ENCODE peak calls at places on chromosomes 16 and 17, in four cellular contexts. One of them, this sample, is unnamed.

GRCh38 chr17:15123593-15124590 is 141.2 kb downstream of the PMP22 start:
- DNase-seq in HCT116: no peak
- DNase-seq in HepG2: no peak
- DNase-seq in K562: no peak
- DNase-seq in this sample: no peak

GRCh38 chr17:652310-652709 is 62.3 kb downstream of the VPS53 start:
- DNase-seq in HCT116: no peak
- DNase-seq in HepG2: no peak
- DNase-seq in K562: no peak
- DNase-seq in this sample: no peak

GRCh38 chr16:66872927-66873684 is 7.2 kb upstream of the PDP2 start:
- DNase-seq in HCT116: peak
- DNase-seq in HepG2: peak
- DNase-seq in K562: peak
- DNase-seq in this sample: peak

GRCh38 chr16:29789775-29790182 is 772 bp upstream of the KIF22 start:
- DNase-seq in HCT116: no peak
- DNase-seq in HepG2: no peak
- DNase-seq in K562: no peak
- DNase-seq in this sample: no peak

GRCh38 chr16:24851700-24852099 is 5.9 kb downstream of the SLC5A11 start:
- DNase-seq in HCT116: no peak
- DNase-seq in HepG2: no peak
- DNase-seq in K562: no peak
- DNase-seq in this sample: no peak

GRCh38 chr17:21072623-21073278 is 29.9 kb upstream of the USP22 start:
- DNase-seq in HCT116: no peak
- DNase-seq in HepG2: no peak
- DNase-seq in K562: no peak
- DNase-seq in this sample: no peak

GRCh38 chr17:10063730-10064221 is 134.6 kb downstream of the GAS7 start:
- DNase-seq in HCT116: no peak
- DNase-seq in HepG2: no peak
- DNase-seq in K562: no peak
- DNase-seq in this sample: no peak

GRCh38 chr17:18246880-18247612 is 11.5 kb downstream of the FLII start:
- DNase-seq in HCT116: no peak
- DNase-seq in HepG2: no peak
- DNase-seq in K562: peak
- DNase-seq in this sample: no peak

GRCh38 chr16:17835118-17835949 is 364.6 kb upstream of the XYLT1 start:
- DNase-seq in HCT116: no peak
- DNase-seq in HepG2: no peak
- DNase-seq in K562: no peak
- DNase-seq in this sample: no peak

DNA sequence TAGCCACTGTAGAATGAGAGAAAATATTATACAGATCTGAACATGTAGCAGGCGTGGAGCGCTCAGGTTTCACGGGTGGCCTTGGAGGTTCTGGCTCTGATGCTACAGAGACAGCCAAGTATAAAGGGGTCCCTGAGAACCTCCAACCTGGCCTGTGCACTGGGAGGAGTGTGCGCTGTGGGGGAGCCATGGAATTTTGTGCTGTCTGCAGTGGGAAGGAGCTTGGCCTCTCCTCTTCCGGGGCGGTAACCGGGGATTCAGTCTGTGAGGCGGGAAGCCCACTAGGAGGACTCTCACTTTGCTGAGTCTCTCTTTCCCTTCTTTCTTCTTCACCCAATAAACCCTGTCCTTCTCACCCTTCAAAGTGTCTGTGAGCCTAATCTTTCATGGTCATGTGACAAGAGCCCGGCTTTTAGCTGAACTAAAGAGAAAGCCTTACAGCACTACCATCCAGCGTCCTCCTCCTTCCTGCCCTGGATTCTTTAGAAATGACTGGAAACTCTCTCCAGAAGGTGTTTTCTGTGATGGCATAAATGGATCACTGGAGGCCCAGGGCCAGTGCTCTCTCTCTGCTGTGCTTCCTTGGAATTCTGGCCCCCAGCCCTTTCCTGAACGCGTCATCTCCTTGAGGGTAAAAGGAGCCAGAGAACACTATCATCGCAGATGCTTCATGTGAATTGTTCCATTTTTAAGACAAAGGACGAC is 232.1 kb upstream of the CACNG5 start:
- DNase-seq in HCT116: no peak
- DNase-seq in HepG2: no peak
- DNase-seq in K562: no peak
- DNase-seq in this sample: no peak
- H3K4me3 ChIP-seq in HCT116: no peak
- H3K4me3 ChIP-seq in HepG2: no peak
- H3K4me3 ChIP-seq in K562: no peak
- H3K4me3 ChIP-seq in this sample: no peak

GRCh38 chr17:33564146-33564545 is 271.1 kb upstream of the ASIC2 start:
- DNase-seq in HCT116: no peak
- DNase-seq in HepG2: no peak
- DNase-seq in K562: no peak
- DNase-seq in this sample: no peak

GRCh38 chr17:33560165-33560564 is 267.1 kb upstream of the ASIC2 start:
- DNase-seq in HCT116: no peak
- DNase-seq in HepG2: no peak
- DNase-seq in K562: no peak
- DNase-seq in this sample: no peak

GRCh38 chr17:33561935-33562334 is 268.8 kb upstream of the ASIC2 start:
- DNase-seq in HCT116: no peak
- DNase-seq in HepG2: no peak
- DNase-seq in K562: no peak
- DNase-seq in this sample: no peak

GRCh38 chr17:33560871-33561270 is 267.8 kb upstream of the ASIC2 start:
- DNase-seq in HCT116: no peak
- DNase-seq in HepG2: no peak
- DNase-seq in K562: no peak
- DNase-seq in this sample: no peak

DNA sequence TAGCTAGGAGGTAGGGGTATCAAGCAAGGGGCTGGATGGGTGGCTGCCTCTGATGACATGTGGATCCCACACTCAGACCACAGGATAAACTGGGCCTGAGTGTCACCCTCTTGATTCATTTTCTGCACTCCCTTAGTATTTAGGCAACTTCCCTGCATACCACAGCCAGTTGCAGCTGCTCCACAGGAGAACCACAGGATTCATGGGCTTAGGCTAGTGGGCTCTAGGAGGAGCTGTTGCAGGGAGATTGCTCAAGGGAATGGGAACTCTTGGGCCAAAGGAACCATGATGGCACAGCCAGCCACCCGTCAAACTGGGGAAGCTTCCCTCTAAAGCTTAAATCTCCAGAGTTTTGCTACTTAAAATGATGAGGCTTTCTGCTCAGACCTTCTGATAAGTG is 269.7 kb upstream of the ASIC2 start:
- DNase-seq in HCT116: no peak
- DNase-seq in HepG2: no peak
- DNase-seq in K562: no peak
- DNase-seq in this sample: no peak
- TF ChIP-seq TCF7L2 in HCT116: no peak
- TF ChIP-seq TCF7L2 in HepG2: no peak
- TF ChIP-seq TCF7L2 in K562: no peak
- TF ChIP-seq TCF7L2 in this sample: no peak

GRCh38 chr16:19008770-19009169 is 25.0 kb downstream of the TMC7 start:
- DNase-seq in HCT116: no peak
- DNase-seq in HepG2: peak
- DNase-seq in K562: no peak
- DNase-seq in this sample: no peak

GRCh38 chr16:19008245-19008644 is 24.5 kb downstream of the TMC7 start:
- DNase-seq in HCT116: no peak
- DNase-seq in HepG2: peak
- DNase-seq in K562: peak
- DNase-seq in this sample: no peak

GRCh38 chr16:19006446-19007315 is 22.9 kb downstream of the TMC7 start:
- DNase-seq in HCT116: no peak
- DNase-seq in HepG2: peak
- DNase-seq in K562: no peak
- DNase-seq in this sample: no peak

GRCh38 chr16:19014456-19014855 is 30.7 kb downstream of the TMC7 start:
- DNase-seq in HCT116: no peak
- DNase-seq in HepG2: peak
- DNase-seq in K562: peak
- DNase-seq in this sample: no peak

GRCh38 chr16:19011169-19011731 is 27.5 kb downstream of the TMC7 start:
- DNase-seq in HCT116: no peak
- DNase-seq in HepG2: peak
- DNase-seq in K562: no peak
- DNase-seq in this sample: no peak
- TF ChIP-seq CTCF in HCT116: no peak
- TF ChIP-seq CTCF in HepG2: no peak
- TF ChIP-seq CTCF in K562: no peak
- TF ChIP-seq CTCF in this sample: no peak

DNA sequence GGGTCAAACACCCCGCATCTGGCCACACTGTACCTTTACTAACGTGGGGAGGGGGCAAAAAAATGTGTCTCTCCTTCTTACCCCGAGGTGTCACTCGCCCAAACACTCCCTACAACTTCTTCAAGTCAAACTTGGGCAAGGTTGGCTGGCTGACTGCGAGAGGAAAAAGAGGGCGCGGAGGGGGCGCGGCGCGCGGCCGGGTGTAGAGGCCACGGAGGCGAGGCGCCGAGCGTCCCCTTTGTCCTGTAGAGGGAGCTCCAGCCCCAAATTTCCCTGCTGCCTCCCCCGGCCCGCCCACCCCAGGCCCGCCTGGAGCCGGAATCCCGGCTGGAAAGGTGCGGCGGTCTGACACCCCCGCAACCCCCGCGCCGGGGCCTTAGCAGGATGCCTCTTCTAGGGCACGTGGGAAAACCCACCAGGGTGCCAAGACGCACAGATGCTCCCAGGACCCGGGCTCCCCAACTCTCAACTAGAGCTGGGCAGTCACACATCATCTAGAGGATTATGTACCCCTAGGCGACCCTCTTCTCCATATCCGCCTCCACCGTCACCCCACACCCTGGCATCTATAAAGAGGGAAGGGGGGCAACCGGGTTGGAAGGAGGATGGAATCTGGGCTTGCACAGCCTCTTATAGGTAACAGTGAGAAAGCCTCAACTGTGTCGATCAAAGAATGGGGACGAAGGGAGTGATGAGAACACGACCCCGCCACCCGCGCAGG is 4.2 kb downstream of the IRX3 start:
- DNase-seq in HCT116: peak
- DNase-seq in HepG2: no peak
- DNase-seq in K562: peak
- DNase-seq in this sample: no peak
- H3K4me3 ChIP-seq in HCT116: no peak
- H3K4me3 ChIP-seq in HepG2: no peak
- H3K4me3 ChIP-seq in K562: no peak
- H3K4me3 ChIP-seq in this sample: no peak

GRCh38 chr16:57356547-57356946 is 2.0 kb upstream of the CCL22 start:
- DNase-seq in HCT116: no peak
- DNase-seq in HepG2: no peak
- DNase-seq in K562: no peak
- DNase-seq in this sample: no peak

GRCh38 chr16:57349212-57350031 is 9.2 kb upstream of the CCL22 start:
- DNase-seq in HCT116: no peak
- DNase-seq in HepG2: no peak
- DNase-seq in K562: no peak
- DNase-seq in this sample: no peak

GRCh38 chr16:57354311-57354710 is 4.3 kb upstream of the CCL22 start:
- DNase-seq in HCT116: no peak
- DNase-seq in HepG2: no peak
- DNase-seq in K562: no peak
- DNase-seq in this sample: no peak

GRCh38 chr16:57355898-57356414 is 2.6 kb upstream of the CCL22 start:
- DNase-seq in HCT116: no peak
- DNase-seq in HepG2: no peak
- DNase-seq in K562: no peak
- DNase-seq in this sample: no peak

DNA sequence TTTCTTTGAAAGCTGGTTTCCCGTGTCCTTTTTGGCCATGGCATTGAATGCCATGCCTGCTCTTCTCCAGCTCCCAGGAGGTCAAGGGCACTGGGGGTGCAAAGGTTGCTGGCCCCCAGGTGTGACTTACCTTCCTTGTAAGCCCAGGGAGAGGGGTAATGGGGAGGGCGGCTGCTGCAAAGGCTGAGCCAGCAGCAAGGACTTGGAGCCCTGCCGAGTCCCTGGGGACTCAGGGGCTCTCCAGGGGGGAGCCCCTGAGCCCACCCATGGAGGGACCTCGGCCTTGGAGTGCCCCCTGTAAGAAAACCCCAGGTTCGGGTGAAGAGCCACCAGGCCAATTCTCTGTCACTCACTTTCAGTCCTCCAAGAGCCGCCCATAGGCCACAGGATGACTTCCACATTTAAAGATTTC is 5.9 kb upstream of the CCL22 start:
- DNase-seq in HCT116: no peak
- DNase-seq in HepG2: no peak
- DNase-seq in K562: no peak
- DNase-seq in this sample: no peak
- TF ChIP-seq TCF7L2 in HCT116: no peak
- TF ChIP-seq TCF7L2 in HepG2: no peak
- TF ChIP-seq TCF7L2 in K562: no peak
- TF ChIP-seq TCF7L2 in this sample: no peak

GRCh38 chr17:28645576-28645939 is 600 bp upstream of the BLTP2 start:
- DNase-seq in HCT116: no peak
- DNase-seq in HepG2: no peak
- DNase-seq in K562: no peak
- DNase-seq in this sample: no peak
- TF ChIP-seq CTCF in HCT116: no peak
- TF ChIP-seq CTCF in HepG2: no peak
- TF ChIP-seq CTCF in K562: no peak
- TF ChIP-seq CTCF in this sample: no peak

This sample was measured in Panc1.